ENCODE peak calls at places on chromosomes 12 and 14, in eight cellular contexts. A is stimulated activated CD4-positive, alpha-beta T cell treated with anti-CD3 and anti-CD28 coated beads, Interleukin-4, amount 100 ng/mL, for 48 hours; U is neural crest cell; P is Kasumi-1; D is progenitor cell of endocrine pancreas; Z is CD4-positive, CD25-positive, alpha-beta regulatory T cell; R is COR-L47; W is GM12891. O is an unnamed sample.

GRCh38 chr12:64621257-64621942 is 11.1 kb downstream of the RASSF3 start:
- DNase-seq in W (no peak), D (no peak), A (no peak), Z (no peak), R (no peak), U (no peak), P (peak), O (no peak)

GRCh38 chr14:89126461-89126860 is 290.6 kb downstream of the FOXN3 start:
- DNase-seq in D (no peak), Z (no peak), R (no peak), W (no peak), A (no peak), P (no peak), U (no peak), O (no peak)

GRCh38 chr14:59679872-59680271 is 103.3 kb upstream of the CCDC175 start:
- DNase-seq in U (no peak), D (no peak), P (no peak), A (no peak), Z (no peak), W (no peak), R (peak), O (no peak)

GRCh38 chr12:107681455-107681835 is 4.2 kb upstream of the PWP1 start:
- DNase-seq in U (no peak), W (no peak), A (no peak), P (no peak), Z (no peak), R (no peak), D (no peak), O (no peak)

GRCh38 chr14:97976861-97977260 is 1179.7 kb downstream of the VRK1 start:
- DNase-seq in R (no peak), A (no peak), U (no peak), D (no peak), P (no peak), Z (no peak), W (no peak), O (peak)

GRCh38 chr12:101773560-101774206 is 34.4 kb upstream of the SYCP3 start:
- DNase-seq in P (peak), U (peak), Z (peak), A (peak), D (peak), R (peak), W (peak), O (peak)

GRCh38 chr12:108156717-108157116 is 27.6 kb downstream of the WSCD2 start:
- DNase-seq in D (no peak), Z (no peak), A (no peak), R (no peak), W (no peak), P (no peak), U (no peak), O (no peak)

GRCh38 chr14:93132472-93133065 is 16.8 kb upstream of the ITPK1 start:
- DNase-seq in A (no peak), R (peak), W (peak), U (peak), D (no peak), Z (no peak), P (peak), O (peak)

GRCh38 chr12:94150483-94151225 is 2.3 kb downstream of the PLXNC1 start:
- DNase-seq in U (no peak), D (no peak), W (no peak), P (no peak), Z (no peak), A (no peak), R (peak), O (peak)

GRCh38 chr12:98974767-98975381 is 329.8 kb downstream of the APAF1 start:
- DNase-seq in D (no peak), R (no peak), Z (no peak), W (no peak), P (no peak), A (no peak), U (no peak), O (no peak)

GRCh38 chr12:74963304-74963703 is 246.3 kb downstream of the KCNC2 start:
- DNase-seq in W (no peak), Z (no peak), P (no peak), A (no peak), R (no peak), U (no peak), D (no peak), O (no peak)

GRCh38 chr12:96986883-96987523 is 79.9 kb downstream of the NEDD1 start:
- DNase-seq in U (peak), W (no peak), D (no peak), Z (no peak), R (peak), P (peak), A (no peak), O (no peak)

GRCh38 chr12:45278447-45278846 is 62.6 kb downstream of the ANO6 start:
- DNase-seq in Z (no peak), A (no peak), P (no peak), R (no peak), W (no peak), U (no peak), D (no peak), O (no peak)

GRCh38 chr14:60106341-60106740 is 14.6 kb downstream of the PCNX4 start:
- DNase-seq in U (no peak), R (no peak), W (no peak), D (no peak), P (no peak), Z (no peak), A (no peak), O (no peak)

GRCh38 chr14:78836777-78837176 is 666.6 kb downstream of the NRXN3 start:
- DNase-seq in D (peak), P (peak), W (peak), Z (no peak), R (peak), U (peak), A (peak), O (no peak)

GRCh38 chr14:92652413-92653151 is 95.8 kb downstream of the LGMN start:
- DNase-seq in Z (no peak), P (no peak), D (no peak), R (no peak), A (no peak), U (no peak), W (no peak), O (no peak)

GRCh38 chr12:51442324-51442723 is 17.7 kb downstream of the SLC4A8 start:
- DNase-seq in R (no peak), D (no peak), W (no peak), P (no peak), A (no peak), Z (no peak), U (no peak), O (no peak)

GRCh38 chr12:107513636-107514400 is 171.8 kb upstream of the PWP1 start:
- DNase-seq in U (no peak), Z (no peak), W (no peak), R (no peak), D (no peak), P (no peak), A (no peak), O (no peak)

GRCh38 chr12:97173672-97174385 is 266.8 kb downstream of the NEDD1 start:
- DNase-seq in W (no peak), Z (no peak), A (no peak), R (no peak), D (no peak), U (no peak), P (no peak), O (no peak)

GRCh38 chr14:24701031-24701430 is 67.0 kb upstream of the GZMB start:
- DNase-seq in P (no peak), W (no peak), Z (no peak), R (no peak), A (no peak), D (no peak), U (no peak), O (no peak)

GRCh38 chr14:99137001-99137700 is 134.8 kb downstream of the BCL11B start:
- DNase-seq in P (no peak), D (no peak), Z (no peak), A (no peak), W (no peak), R (no peak), U (no peak), O (no peak)

GRCh38 chr14:106840258-106840657 is 1313.9 kb downstream of the TMEM121 start:
- DNase-seq in W (no peak), Z (no peak), U (no peak), R (no peak), D (no peak), A (no peak), P (no peak), O (no peak)

GRCh38 chr14:31128601-31129526 is 78.7 kb downstream of the HECTD1 start:
- DNase-seq in U (no peak), W (no peak), Z (no peak), A (no peak), D (no peak), R (no peak), P (peak), O (no peak)

GRCh38 chr14:88502740-88503139 is 52.1 kb downstream of the PTPN21 start:
- DNase-seq in R (no peak), A (no peak), Z (no peak), W (no peak), D (no peak), U (no peak), P (no peak), O (no peak)

GRCh38 chr14:68627050-68627867 is 165.6 kb downstream of the ZFP36L1 start:
- DNase-seq in D (peak), A (no peak), P (no peak), Z (no peak), W (no peak), U (no peak), R (no peak), O (no peak)

GRCh38 chr14:61150851-61151250 is 130.3 kb downstream of the TMEM30B start:
- DNase-seq in R (no peak), U (no peak), D (no peak), A (no peak), W (no peak), Z (no peak), P (no peak), O (no peak)

GRCh38 chr14:65255583-65256443 is 153.5 kb upstream of the MAX start:
- DNase-seq in P (no peak), A (no peak), R (peak), D (peak), U (no peak), Z (no peak), W (no peak), O (no peak)